ENCODE peak calls at places on chromosome 14, in eight cellular contexts. One of them, this sample, is unnamed.

GRCh38 chr14:75783602-75784313 is 122.7 kb downstream of the TTLL5 start:
- DNase-seq in activated CD8-positive, alpha-beta memory T cell treated with anti-CD3 and anti-CD28 coated beads, Interleukin-2, amount 50 U/mL, for 4 hours: no peak
- DNase-seq in OCI-LY7: no peak
- DNase-seq in lung: no peak
- DNase-seq in NCI-H460: no peak
- DNase-seq in SJSA1: no peak
- DNase-seq in T-helper 2 cell: no peak
- DNase-seq in stimulated activated CD4-positive, alpha-beta T cell treated with anti-CD3 and anti-CD28 coated beads, Interleukin-4, amount 100 ng/mL, for 24 hours: no peak
- DNase-seq in this sample: no peak

GRCh38 chr14:104970231-104971068 is 7.7 kb downstream of the AHNAK2 start:
- DNase-seq in SJSA1: peak; percentile 76
- DNase-seq in T-helper 2 cell: no peak
- DNase-seq in OCI-LY7: no peak
- DNase-seq in stimulated activated CD4-positive, alpha-beta T cell treated with anti-CD3 and anti-CD28 coated beads, Interleukin-4, amount 100 ng/mL, for 24 hours: no peak
- DNase-seq in NCI-H460: peak; percentile 75
- DNase-seq in lung: peak; percentile 61
- DNase-seq in activated CD8-positive, alpha-beta memory T cell treated with anti-CD3 and anti-CD28 coated beads, Interleukin-2, amount 50 U/mL, for 4 hours: no peak
- DNase-seq in this sample: no peak

GRCh38 chr14:54627718-54628345 is 60.9 kb downstream of the SAMD4A start:
- DNase-seq in activated CD8-positive, alpha-beta memory T cell treated with anti-CD3 and anti-CD28 coated beads, Interleukin-2, amount 50 U/mL, for 4 hours: peak; percentile 24
- DNase-seq in lung: no peak
- DNase-seq in T-helper 2 cell: peak; percentile 23
- DNase-seq in SJSA1: peak; percentile 74
- DNase-seq in OCI-LY7: no peak
- DNase-seq in NCI-H460: no peak
- DNase-seq in stimulated activated CD4-positive, alpha-beta T cell treated with anti-CD3 and anti-CD28 coated beads, Interleukin-4, amount 100 ng/mL, for 24 hours: peak; percentile 35
- DNase-seq in this sample: no peak

GRCh38 chr14:80523518-80524117 is 312.3 kb upstream of the DIO2 start:
- DNase-seq in T-helper 2 cell: no peak
- DNase-seq in lung: no peak
- DNase-seq in stimulated activated CD4-positive, alpha-beta T cell treated with anti-CD3 and anti-CD28 coated beads, Interleukin-4, amount 100 ng/mL, for 24 hours: no peak
- DNase-seq in OCI-LY7: no peak
- DNase-seq in SJSA1: no peak
- DNase-seq in NCI-H460: no peak
- DNase-seq in activated CD8-positive, alpha-beta memory T cell treated with anti-CD3 and anti-CD28 coated beads, Interleukin-2, amount 50 U/mL, for 4 hours: no peak
- DNase-seq in this sample: no peak

GRCh38 chr14:94971750-94972149 is 185.6 kb downstream of the DICER1 start:
- DNase-seq in activated CD8-positive, alpha-beta memory T cell treated with anti-CD3 and anti-CD28 coated beads, Interleukin-2, amount 50 U/mL, for 4 hours: no peak
- DNase-seq in lung: no peak
- DNase-seq in SJSA1: peak; percentile 44
- DNase-seq in stimulated activated CD4-positive, alpha-beta T cell treated with anti-CD3 and anti-CD28 coated beads, Interleukin-4, amount 100 ng/mL, for 24 hours: no peak
- DNase-seq in NCI-H460: no peak
- DNase-seq in T-helper 2 cell: no peak
- DNase-seq in OCI-LY7: no peak
- DNase-seq in this sample: no peak

GRCh38 chr14:59969319-59969718 is 49.4 kb downstream of the LRRC9 start:
- DNase-seq in activated CD8-positive, alpha-beta memory T cell treated with anti-CD3 and anti-CD28 coated beads, Interleukin-2, amount 50 U/mL, for 4 hours: no peak
- DNase-seq in stimulated activated CD4-positive, alpha-beta T cell treated with anti-CD3 and anti-CD28 coated beads, Interleukin-4, amount 100 ng/mL, for 24 hours: no peak
- DNase-seq in SJSA1: peak; percentile 71
- DNase-seq in NCI-H460: peak; percentile 26
- DNase-seq in lung: no peak
- DNase-seq in OCI-LY7: no peak
- DNase-seq in T-helper 2 cell: no peak
- DNase-seq in this sample: no peak

GRCh38 chr14:105080161-105080560 is 14.9 kb upstream of the GPR132 start:
- DNase-seq in stimulated activated CD4-positive, alpha-beta T cell treated with anti-CD3 and anti-CD28 coated beads, Interleukin-4, amount 100 ng/mL, for 24 hours: no peak
- DNase-seq in lung: no peak
- DNase-seq in T-helper 2 cell: no peak
- DNase-seq in NCI-H460: no peak
- DNase-seq in OCI-LY7: no peak
- DNase-seq in activated CD8-positive, alpha-beta memory T cell treated with anti-CD3 and anti-CD28 coated beads, Interleukin-2, amount 50 U/mL, for 4 hours: no peak
- DNase-seq in SJSA1: no peak
- DNase-seq in this sample: no peak

GRCh38 chr14:35742032-35742371 is 67.1 kb downstream of the RALGAPA1 start:
- DNase-seq in NCI-H460: no peak
- DNase-seq in SJSA1: no peak
- DNase-seq in stimulated activated CD4-positive, alpha-beta T cell treated with anti-CD3 and anti-CD28 coated beads, Interleukin-4, amount 100 ng/mL, for 24 hours: no peak
- DNase-seq in T-helper 2 cell: no peak
- DNase-seq in OCI-LY7: no peak
- DNase-seq in lung: no peak
- DNase-seq in activated CD8-positive, alpha-beta memory T cell treated with anti-CD3 and anti-CD28 coated beads, Interleukin-2, amount 50 U/mL, for 4 hours: no peak
- DNase-seq in this sample: no peak

GRCh38 chr14:94027566-94028449 is 1.7 kb downstream of the OTUB2 start:
- DNase-seq in NCI-H460: no peak
- DNase-seq in SJSA1: no peak
- DNase-seq in stimulated activated CD4-positive, alpha-beta T cell treated with anti-CD3 and anti-CD28 coated beads, Interleukin-4, amount 100 ng/mL, for 24 hours: no peak
- DNase-seq in activated CD8-positive, alpha-beta memory T cell treated with anti-CD3 and anti-CD28 coated beads, Interleukin-2, amount 50 U/mL, for 4 hours: no peak
- DNase-seq in T-helper 2 cell: no peak
- DNase-seq in OCI-LY7: no peak
- DNase-seq in lung: no peak
- DNase-seq in this sample: no peak

GRCh38 chr14:99837822-99838221 is 44.6 kb downstream of the EML1 start:
- DNase-seq in lung: no peak
- DNase-seq in stimulated activated CD4-positive, alpha-beta T cell treated with anti-CD3 and anti-CD28 coated beads, Interleukin-4, amount 100 ng/mL, for 24 hours: no peak
- DNase-seq in NCI-H460: no peak
- DNase-seq in T-helper 2 cell: no peak
- DNase-seq in SJSA1: no peak
- DNase-seq in OCI-LY7: no peak
- DNase-seq in activated CD8-positive, alpha-beta memory T cell treated with anti-CD3 and anti-CD28 coated beads, Interleukin-2, amount 50 U/mL, for 4 hours: no peak
- DNase-seq in this sample: no peak